ENCODE peak calls at places on chromosomes 3 and 15, in seven cellular contexts. H is RWPE1; M is fibroblast of lung; F is central memory CD4-positive, alpha-beta T cell; L is heart left ventricle; V is T-cell; R is substantia nigra. S is an unnamed sample.

GRCh38 chr3:100207886-100208285 is 52.9 kb upstream of the TBC1D23 start:
- DNase-seq in H (no peak), M (peak), F (no peak), L (no peak), V (no peak), R (no peak), S (no peak)

GRCh38 chr3:129277829-129278271 is 820 bp upstream of the HMCES start:
- DNase-seq in H (no peak), M (no peak), F (no peak), L (peak), V (no peak), R (no peak), S (no peak)

GRCh38 chr3:64888840-64889239 is 201.0 kb upstream of the ADAMTS9 start:
- DNase-seq in H (no peak), M (no peak), F (no peak), L (no peak), V (no peak), R (no peak), S (no peak)

GRCh38 chr15:78060232-78060631 is 17.3 kb downstream of the TBC1D2B start:
- DNase-seq in H (no peak), M (no peak), F (no peak), L (no peak), V (no peak), R (no peak), S (no peak)

GRCh38 chr3:129304553-129305222 is 26.0 kb downstream of the HMCES start:
- DNase-seq in H (no peak), M (no peak), F (no peak), L (no peak), V (no peak), R (no peak), S (no peak)

GRCh38 chr3:32630266-32630665 is 54.7 kb upstream of the CNOT10 start:
- DNase-seq in H (peak), M (no peak), F (no peak), L (no peak), V (no peak), R (no peak), S (no peak)

GRCh38 chr3:82005266-82005665 is 243.8 kb upstream of the GBE1 start:
- DNase-seq in H (no peak), M (no peak), F (no peak), L (no peak), V (no peak), R (no peak), S (no peak)

GRCh38 chr3:42530073-42530472 is 27.6 kb downstream of the VIPR1 start:
- DNase-seq in H (no peak), M (no peak), F (no peak), L (no peak), V (no peak), R (no peak), S (no peak)

GRCh38 chr15:92803852-92804609 is 96.1 kb upstream of the CHD2 start:
- DNase-seq in H (peak), M (peak), F (no peak), L (peak), V (peak), R (no peak), S (peak)

GRCh38 chr3:46705022-46705530 is 3.9 kb downstream of the TMIE start:
- DNase-seq in H (peak), M (peak), F (peak), L (peak), V (peak), R (peak), S (peak)

GRCh38 chr3:49813497-49814174 is at the start of gene UBA7:
- DNase-seq in H (peak), M (peak), F (peak), L (peak), V (no peak), R (no peak), S (peak)

GRCh38 chr3:127324913-127325629 is 37.2 kb upstream of the PRR20G start:
- DNase-seq in H (no peak), M (no peak), F (no peak), L (no peak), V (no peak), R (no peak), S (no peak)

GRCh38 chr15:50519740-50520425 is 26.6 kb downstream of the USP50 start:
- DNase-seq in H (no peak), M (no peak), F (no peak), L (no peak), V (no peak), R (no peak), S (no peak)

GRCh38 chr3:187211532-187212274 is 14.4 kb downstream of the RTP1 start:
- DNase-seq in H (peak), M (peak), F (no peak), L (no peak), V (no peak), R (no peak), S (no peak)

GRCh38 chr3:134677987-134678308 is 27.1 kb upstream of the KY start:
- DNase-seq in H (no peak), M (no peak), F (no peak), L (no peak), V (no peak), R (no peak), S (no peak)

GRCh38 chr3:185215873-185216586 is 37.8 kb downstream of the EHHADH start:
- DNase-seq in H (peak), M (no peak), F (no peak), L (no peak), V (no peak), R (no peak), S (no peak)

GRCh38 chr3:63029326-63029725 is 154.1 kb upstream of the CADPS start:
- DNase-seq in H (no peak), M (no peak), F (no peak), L (no peak), V (no peak), R (no peak), S (no peak)

GRCh38 chr3:102332205-102332604 is 102.6 kb upstream of the ZPLD1 start:
- DNase-seq in H (peak), M (no peak), F (no peak), L (no peak), V (no peak), R (no peak), S (no peak)

GRCh38 chr3:62119139-62119538 is 254.2 kb downstream of the FEZF2 start:
- DNase-seq in H (no peak), M (no peak), F (no peak), L (no peak), V (no peak), R (no peak), S (no peak)

GRCh38 chr3:28743843-28744242 is 395.2 kb upstream of the AZI2 start:
- DNase-seq in H (no peak), M (no peak), F (no peak), L (no peak), V (no peak), R (no peak), S (no peak)

GRCh38 chr15:65948352-65948751 is 79.1 kb downstream of the RAB11A start:
- DNase-seq in H (no peak), M (no peak), F (no peak), L (no peak), V (no peak), R (no peak), S (no peak)

GRCh38 chr3:16130066-16130465 is 44.4 kb upstream of the GALNT15 start:
- DNase-seq in H (no peak), M (peak), F (no peak), L (no peak), V (no peak), R (no peak), S (no peak)

GRCh38 chr15:40768492-40769309 is 1.1 kb upstream of the C15orf62 start:
- DNase-seq in H (no peak), M (no peak), F (no peak), L (no peak), V (no peak), R (no peak), S (peak)

GRCh38 chr3:49378249-49378899 is 20.2 kb upstream of the GPX1 start:
- DNase-seq in H (no peak), M (peak), F (no peak), L (peak), V (no peak), R (no peak), S (peak)

GRCh38 chr3:112786002-112786590 is 60.6 kb downstream of the CD200R1L start:
- DNase-seq in H (no peak), M (peak), F (no peak), L (no peak), V (no peak), R (no peak), S (no peak)

GRCh38 chr3:172701056-172701455 is 9.8 kb downstream of the NCEH1 start:
- DNase-seq in H (no peak), M (no peak), F (no peak), L (no peak), V (no peak), R (no peak), S (no peak)

GRCh38 chr3:192303235-192303634 is 424.1 kb downstream of the FGF12 start:
- DNase-seq in H (no peak), M (no peak), F (no peak), L (no peak), V (no peak), R (no peak), S (no peak)

GRCh38 chr3:184257083-184257915 is 4.1 kb downstream of the CAMK2N2 start:
- DNase-seq in H (no peak), M (no peak), F (no peak), L (no peak), V (no peak), R (no peak), S (no peak)

GRCh38 chr3:28612232-28612631 is 263.6 kb upstream of the AZI2 start:
- DNase-seq in H (no peak), M (no peak), F (no peak), L (no peak), V (no peak), R (no peak), S (no peak)

GRCh38 chr3:12148183-12148940 is 10.3 kb downstream of the TIMP4 start:
- DNase-seq in H (no peak), M (no peak), F (no peak), L (peak), V (no peak), R (no peak), S (no peak)

GRCh38 chr3:129942296-129942695 is 32.2 kb upstream of the TRH start:
- DNase-seq in H (peak), M (peak), F (no peak), L (peak), V (no peak), R (peak), S (peak)

GRCh38 chr3:37668431-37668830 is 193.2 kb upstream of the CTDSPL start:
- DNase-seq in H (no peak), M (peak), F (no peak), L (peak), V (no peak), R (no peak), S (no peak)

GRCh38 chr3:48431224-48432029 is 1.5 kb upstream of the PLXNB1 start:
- DNase-seq in H (no peak), M (no peak), F (no peak), L (no peak), V (no peak), R (no peak), S (peak)

GRCh38 chr3:185555101-185555501 is 2.7 kb upstream of the LIPH start:
- DNase-seq in H (no peak), M (peak), F (no peak), L (no peak), V (no peak), R (no peak), S (no peak)

GRCh38 chr3:541328-541727 is 344.8 kb downstream of the CHL1 start:
- DNase-seq in H (no peak), M (no peak), F (no peak), L (no peak), V (no peak), R (no peak), S (no peak)

GRCh38 chr3:4983739-4984510 is 4.7 kb downstream of the BHLHE40 start:
- DNase-seq in H (peak), M (peak), F (peak), L (peak), V (peak), R (no peak), S (no peak)